ENCODE peak calls at places on chromosome 1, in four cellular contexts. One of them, this sample, is unnamed.
A peak's percentile ranks its signal among the peaks of the same experiment; 100 is the strongest.

GRCh38 chr1:20430355-20431290 is 55.4 kb downstream of the CAMK2N1 start:
- DNase-seq in GM20000: peak; percentile 55
- DNase-seq in activated naive CD8-positive, alpha-beta T cell treated with anti-CD3 and anti-CD28 coated beads for 36 hours: peak; percentile 38
- DNase-seq in T47D: no peak
- DNase-seq in this sample: peak; percentile 51

GRCh38 chr1:240946926-240947325 is 335.0 kb upstream of the GREM2 start:
- DNase-seq in T47D: peak; percentile 28
- DNase-seq in activated naive CD8-positive, alpha-beta T cell treated with anti-CD3 and anti-CD28 coated beads for 36 hours: no peak
- DNase-seq in GM20000: peak; percentile 27
- DNase-seq in this sample: peak; percentile 62

GRCh38 chr1:26696645-26697440 is 1.0 kb downstream of the ARID1A start:
- DNase-seq in T47D: no peak
- DNase-seq in GM20000: peak; percentile 72
- DNase-seq in activated naive CD8-positive, alpha-beta T cell treated with anti-CD3 and anti-CD28 coated beads for 36 hours: peak; percentile 78
- DNase-seq in this sample: peak; percentile 44

GRCh38 chr1:172117800-172118199 is 276.5 kb downstream of the DNM3 start:
- DNase-seq in GM20000: peak; percentile 7
- DNase-seq in activated naive CD8-positive, alpha-beta T cell treated with anti-CD3 and anti-CD28 coated beads for 36 hours: peak; percentile 6
- DNase-seq in T47D: no peak
- DNase-seq in this sample: no peak

GRCh38 chr1:150548324-150548631 is 930 bp upstream of the ADAMTSL4 start:
- DNase-seq in GM20000: no peak
- DNase-seq in activated naive CD8-positive, alpha-beta T cell treated with anti-CD3 and anti-CD28 coated beads for 36 hours: no peak
- DNase-seq in T47D: no peak
- DNase-seq in this sample: no peak

GRCh38 chr1:64183985-64184440 is 19.4 kb upstream of the UBE2U start:
- DNase-seq in T47D: no peak
- DNase-seq in activated naive CD8-positive, alpha-beta T cell treated with anti-CD3 and anti-CD28 coated beads for 36 hours: no peak
- DNase-seq in GM20000: no peak
- DNase-seq in this sample: no peak

GRCh38 chr1:43944860-43945259 is 1.9 kb upstream of the IPO13 start:
- DNase-seq in T47D: no peak
- DNase-seq in activated naive CD8-positive, alpha-beta T cell treated with anti-CD3 and anti-CD28 coated beads for 36 hours: no peak
- DNase-seq in GM20000: no peak
- DNase-seq in this sample: no peak

GRCh38 chr1:195065437-195065836 is 1542.8 kb downstream of the KCNT2 start:
- DNase-seq in GM20000: no peak
- DNase-seq in T47D: no peak
- DNase-seq in activated naive CD8-positive, alpha-beta T cell treated with anti-CD3 and anti-CD28 coated beads for 36 hours: no peak
- DNase-seq in this sample: no peak

GRCh38 chr1:237864338-237865244 is 26.1 kb downstream of the ZP4 start:
- DNase-seq in GM20000: peak; percentile 38
- DNase-seq in activated naive CD8-positive, alpha-beta T cell treated with anti-CD3 and anti-CD28 coated beads for 36 hours: peak; percentile 19
- DNase-seq in T47D: no peak
- DNase-seq in this sample: peak; percentile 44

GRCh38 chr1:25927541-25928265 is 21.5 kb upstream of the STMN1 start:
- DNase-seq in activated naive CD8-positive, alpha-beta T cell treated with anti-CD3 and anti-CD28 coated beads for 36 hours: no peak
- DNase-seq in GM20000: no peak
- DNase-seq in T47D: no peak
- DNase-seq in this sample: no peak

GRCh38 chr1:90557706-90558105 is 159.4 kb downstream of the BARHL2 start:
- DNase-seq in activated naive CD8-positive, alpha-beta T cell treated with anti-CD3 and anti-CD28 coated beads for 36 hours: no peak
- DNase-seq in T47D: no peak
- DNase-seq in GM20000: no peak
- DNase-seq in this sample: no peak

GRCh38 chr1:234862360-234862943 is 252.5 kb upstream of the IRF2BP2 start:
- DNase-seq in T47D: no peak
- DNase-seq in activated naive CD8-positive, alpha-beta T cell treated with anti-CD3 and anti-CD28 coated beads for 36 hours: no peak
- DNase-seq in GM20000: no peak
- DNase-seq in this sample: no peak

GRCh38 chr1:38791892-38792291 is 67.7 kb downstream of the RRAGC start:
- DNase-seq in GM20000: no peak
- DNase-seq in activated naive CD8-positive, alpha-beta T cell treated with anti-CD3 and anti-CD28 coated beads for 36 hours: no peak
- DNase-seq in T47D: no peak
- DNase-seq in this sample: no peak

GRCh38 chr1:52659851-52660596 is 27.1 kb downstream of the SHISAL2A start:
- DNase-seq in T47D: no peak
- DNase-seq in GM20000: no peak
- DNase-seq in activated naive CD8-positive, alpha-beta T cell treated with anti-CD3 and anti-CD28 coated beads for 36 hours: no peak
- DNase-seq in this sample: no peak

GRCh38 chr1:168114845-168115244 is 21.9 kb downstream of the GPR161 start:
- DNase-seq in GM20000: no peak
- DNase-seq in activated naive CD8-positive, alpha-beta T cell treated with anti-CD3 and anti-CD28 coated beads for 36 hours: no peak
- DNase-seq in T47D: no peak
- DNase-seq in this sample: no peak

GRCh38 chr1:24420547-24420946 is 4.9 kb downstream of the NIPAL3 start:
- DNase-seq in GM20000: no peak
- DNase-seq in activated naive CD8-positive, alpha-beta T cell treated with anti-CD3 and anti-CD28 coated beads for 36 hours: no peak
- DNase-seq in T47D: no peak
- DNase-seq in this sample: no peak

GRCh38 chr1:13661539-13661938 is 38.4 kb upstream of the PRDM2 start:
- DNase-seq in GM20000: no peak
- DNase-seq in T47D: no peak
- DNase-seq in activated naive CD8-positive, alpha-beta T cell treated with anti-CD3 and anti-CD28 coated beads for 36 hours: no peak
- DNase-seq in this sample: no peak

GRCh38 chr1:178500091-178500770 is 3.5 kb upstream of the CLEC20A start:
- DNase-seq in GM20000: no peak
- DNase-seq in activated naive CD8-positive, alpha-beta T cell treated with anti-CD3 and anti-CD28 coated beads for 36 hours: no peak
- DNase-seq in T47D: no peak
- DNase-seq in this sample: no peak

GRCh38 chr1:24303600-24303999 is 15.6 kb upstream of the GRHL3 start:
- DNase-seq in T47D: no peak
- DNase-seq in activated naive CD8-positive, alpha-beta T cell treated with anti-CD3 and anti-CD28 coated beads for 36 hours: no peak
- DNase-seq in GM20000: no peak
- DNase-seq in this sample: no peak

GRCh38 chr1:94102126-94102525 is 18.8 kb downstream of the ABCA4 start:
- DNase-seq in GM20000: no peak
- DNase-seq in T47D: no peak
- DNase-seq in activated naive CD8-positive, alpha-beta T cell treated with anti-CD3 and anti-CD28 coated beads for 36 hours: no peak
- DNase-seq in this sample: no peak

GRCh38 chr1:116997666-116998065 is 3.9 kb upstream of the CD101 start:
- DNase-seq in T47D: no peak
- DNase-seq in GM20000: no peak
- DNase-seq in activated naive CD8-positive, alpha-beta T cell treated with anti-CD3 and anti-CD28 coated beads for 36 hours: no peak
- DNase-seq in this sample: no peak

This sample was measured in Caco-2.